ENCODE peak calls at places on chromosomes 11 and 22, in six cellular contexts. X, U, T, H, V and E are unnamed samples.

GRCh38 chr22:47213571-47214230 is 451.3 kb downstream of the TBC1D22A start:
- DNase-seq in H (peak; percentile 55), T (peak; percentile 15), U (peak; percentile 14), V (peak; percentile 77), X (peak; percentile 67), E (peak; percentile 56)

GRCh38 chr22:21808130-21808529 is 59.3 kb downstream of the MAPK1 start:
- DNase-seq in V (no peak), U (no peak), X (no peak), H (no peak), T (no peak), E (no peak)

GRCh38 chr11:31383116-31383515 is 13.5 kb downstream of the DNAJC24 start:
- DNase-seq in U (no peak), H (no peak), T (no peak), V (no peak), X (no peak), E (no peak)

GRCh38 chr22:29998627-29999026 is 81.6 kb upstream of the HORMAD2 start:
- DNase-seq in V (no peak), T (no peak), X (no peak), H (no peak), U (no peak), E (no peak)

GRCh38 chr11:135036488-135037297 is 624.7 kb upstream of the B3GAT1 start:
- DNase-seq in X (no peak), T (no peak), H (no peak), V (no peak), U (no peak), E (no peak)

GRCh38 chr22:46734830-46735453 is 3.1 kb downstream of the CERK start:
- DNase-seq in U (peak; percentile 60), X (no peak), T (no peak), H (peak; percentile 61), V (no peak), E (no peak)

GRCh38 chr22:42177891-42178336 is 47.3 kb upstream of the CYP2D6 start:
- DNase-seq in H (no peak), V (no peak), X (no peak), U (no peak), T (no peak), E (no peak)

GRCh38 chr11:122085264-122085663 is 30.8 kb downstream of the BLID start:
- DNase-seq in H (no peak), V (peak; percentile 58), T (no peak), U (no peak), X (no peak), E (no peak)